ENCODE peak calls at places on chromosomes 11 and 22, in eight cellular contexts. Q is mammary epithelial cell, P is astrocyte, T is K562, D is fibroblast of lung, I is A673, S is PC-3, L is PC-9. N is an unnamed sample.

GRCh38 chr11:428295-428694 is 13.5 kb upstream of the SIGIRR start:
- DNase-seq in Q (no peak), P (no peak), T (no peak), D (no peak), I (no peak), S (no peak), L (no peak), N (no peak)

GRCh38 chr11:76918941-76919386 is 58.2 kb downstream of the ACER3 start:
- DNase-seq in Q (peak; percentile 40), P (peak; percentile 16), T (peak; percentile 78), D (peak; percentile 53), I (peak; percentile 81), S (peak; percentile 82), L (peak; percentile 59), N (no peak)

GRCh38 chr11:132742929-132743328 is 789.4 kb downstream of the OPCML start:
- DNase-seq in Q (no peak), P (no peak), T (no peak), D (no peak), I (no peak), S (no peak), L (no peak), N (no peak)

GRCh38 chr11:11533751-11534150 is 88.1 kb downstream of the GALNT18 start:
- DNase-seq in Q (no peak), P (no peak), T (no peak), D (no peak), I (no peak), S (no peak), L (no peak), N (no peak)

GRCh38 chr11:10261821-10262220 is 32.2 kb downstream of the SBF2 start:
- DNase-seq in Q (no peak), P (no peak), T (no peak), D (peak; percentile 17), I (peak; percentile 22), S (peak; percentile 25), L (no peak), N (no peak)

GRCh38 chr11:93936416-93936815 is 84.7 kb upstream of the HEPHL1 start:
- DNase-seq in Q (no peak), P (no peak), T (no peak), D (no peak), I (no peak), S (peak; percentile 45), L (no peak), N (no peak)

GRCh38 chr11:13649619-13650018 is 18.8 kb upstream of the FAR1 start:
- DNase-seq in Q (no peak), P (no peak), T (no peak), D (no peak), I (no peak), S (no peak), L (no peak), N (no peak)

GRCh38 chr22:43012390-43012789 is 2.6 kb downstream of the PACSIN2 start:
- DNase-seq in Q (no peak), P (peak; percentile 30), T (no peak), D (peak; percentile 45), I (no peak), S (no peak), L (no peak), N (no peak)

GRCh38 chr11:47336595-47336994 is 15.9 kb downstream of the MYBPC3 start:
- DNase-seq in Q (no peak), P (no peak), T (no peak), D (no peak), I (no peak), S (no peak), L (no peak), N (no peak)

GRCh38 chr22:45318168-45318557 is 8.4 kb downstream of the FAM118A start:
- DNase-seq in Q (peak; percentile 79), P (peak; percentile 91), T (peak; percentile 60), D (peak; percentile 93), I (peak; percentile 87), S (no peak), L (no peak), N (no peak)

GRCh38 chr11:117809236-117810055 is 12.4 kb upstream of the DSCAML1 start:
- DNase-seq in Q (peak; percentile 55), P (no peak), T (peak; percentile 74), D (peak; percentile 32), I (peak; percentile 81), S (peak; percentile 61), L (no peak), N (no peak)

GRCh38 chr11:86151188-86152005 is 82.5 kb upstream of the PICALM start:
- DNase-seq in Q (no peak), P (peak; percentile 65), T (peak; percentile 96), D (peak; percentile 78), I (no peak), S (peak; percentile 47), L (peak; percentile 67), N (no peak)

GRCh38 chr11:113159967-113160621 is 154.3 kb upstream of the TTC12 start:
- DNase-seq in Q (no peak), P (no peak), T (no peak), D (no peak), I (no peak), S (no peak), L (no peak), N (no peak)

GRCh38 chr11:125211191-125211953 is 46.8 kb downstream of the PKNOX2 start:
- DNase-seq in Q (no peak), P (no peak), T (no peak), D (no peak), I (no peak), S (no peak), L (no peak), N (no peak)

GRCh38 chr11:70299636-70300035 is 29.1 kb downstream of the PPFIA1 start:
- DNase-seq in Q (no peak), P (no peak), T (no peak), D (no peak), I (no peak), S (no peak), L (no peak), N (no peak)

GRCh38 chr11:19816817-19817216 is 104.2 kb downstream of the NAV2 start:
- DNase-seq in Q (no peak), P (no peak), T (no peak), D (no peak), I (no peak), S (no peak), L (no peak), N (no peak)
- H3K27ac ChIP-seq in Q (no peak overlapping the region), P (no peak overlapping the region), T (no peak overlapping the region), D (no peak overlapping the region), I (no peak overlapping the region), S (no peak overlapping the region), L (no peak overlapping the region), N (no peak overlapping the region)

DNA sequence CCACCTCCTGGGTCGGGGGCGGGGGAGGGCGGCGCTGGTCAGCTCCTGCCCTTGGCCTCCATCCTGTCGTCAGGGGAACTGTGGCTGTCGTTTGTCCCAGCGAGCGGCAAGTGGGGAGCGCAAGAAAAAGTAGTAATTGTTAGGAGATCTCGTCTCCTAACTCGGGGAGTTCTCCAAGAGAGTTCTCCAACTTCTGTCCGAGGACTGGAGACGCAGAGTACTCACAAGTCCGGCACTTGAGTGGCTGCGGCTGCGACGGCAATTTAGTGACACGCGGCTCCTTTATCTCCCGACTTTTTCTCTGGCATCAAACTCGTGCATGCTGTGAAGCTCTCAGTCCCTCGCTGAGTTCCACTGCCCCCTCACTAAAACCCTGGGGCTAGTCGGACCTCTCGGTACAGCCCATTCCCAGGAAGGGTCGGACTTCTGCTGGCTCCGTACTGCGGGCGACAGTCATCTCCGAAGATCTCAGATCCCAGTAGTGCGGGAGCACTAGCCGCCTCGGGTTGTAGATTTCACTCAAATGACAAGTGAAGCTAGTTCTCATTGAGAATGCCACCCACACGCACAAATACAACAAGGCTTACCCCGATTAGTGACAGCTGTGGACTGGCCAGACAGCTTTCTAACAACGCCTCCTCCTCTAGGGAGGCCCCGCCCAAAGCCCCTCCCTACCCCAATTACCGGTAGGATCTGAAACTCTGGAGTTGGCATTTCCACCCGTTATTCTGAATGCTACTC is at the start of gene PGR:
- DNase-seq in Q (no peak), P (no peak), T (peak; percentile 61), D (no peak), I (peak; percentile 76), S (no peak), L (no peak), N (no peak)
- TF ChIP-seq EZH2 in Q (peak; percentile 100), P (peak; percentile 13), T (no peak), D (peak; percentile 84), I (peak; percentile 67), S (peak; percentile 83), L (no peak), N (peak; percentile 79)

GRCh38 chr22:27388090-27388600 is 413.4 kb downstream of the MN1 start:
- DNase-seq in Q (no peak), P (no peak), T (no peak), D (no peak), I (no peak), S (no peak), L (no peak), N (no peak)

GRCh38 chr22:27385261-27385998 is 416.1 kb downstream of the MN1 start:
- DNase-seq in Q (no peak), P (no peak), T (no peak), D (no peak), I (no peak), S (no peak), L (no peak), N (no peak)

GRCh38 chr22:27383896-27384295 is 417.7 kb downstream of the MN1 start:
- DNase-seq in Q (no peak), P (no peak), T (no peak), D (no peak), I (no peak), S (no peak), L (no peak), N (no peak)

GRCh38 chr22:27387561-27387960 is 414.0 kb downstream of the MN1 start:
- DNase-seq in Q (no peak), P (no peak), T (no peak), D (no peak), I (no peak), S (no peak), L (no peak), N (peak; percentile 44)

GRCh38 chr22:27386186-27386585 is 415.4 kb downstream of the MN1 start:
- DNase-seq in Q (peak; percentile 80), P (no peak), T (no peak), D (no peak), I (no peak), S (no peak), L (peak; percentile 44), N (peak; percentile 94)
- H3K27ac ChIP-seq in Q (no peak overlapping the region), P (no peak overlapping the region), T (no peak overlapping the region), D (no peak overlapping the region), I (no peak overlapping the region), S (no peak overlapping the region), L (no peak overlapping the region), N (peak overlapping the region; percentile 73)

GRCh38 chr11:6926208-6927029 is at the start of gene ZNF215:
- DNase-seq in Q (peak; percentile 88), P (peak; percentile 82), T (peak; percentile 96), D (peak; percentile 90), I (peak; percentile 55), S (peak; percentile 80), L (peak; percentile 59), N (peak; percentile 40)

GRCh38 chr11:6927030-6927617 is 898 bp downstream of the ZNF215 start:
- DNase-seq in Q (no peak), P (peak; percentile 18), T (peak; percentile 11), D (peak; percentile 42), I (no peak), S (no peak), L (no peak), N (no peak)

GRCh38 chr11:6931146-6931713 is 5.0 kb downstream of the ZNF215 start:
- DNase-seq in Q (peak; percentile 5), P (no peak), T (no peak), D (no peak), I (no peak), S (no peak), L (no peak), N (no peak)

GRCh38 chr11:6928916-6929315 is 2.7 kb downstream of the ZNF215 start:
- DNase-seq in Q (no peak), P (no peak), T (no peak), D (no peak), I (no peak), S (no peak), L (no peak), N (no peak)

GRCh38 chr11:6932150-6932549 is 5.9 kb downstream of the ZNF215 start:
- DNase-seq in Q (peak; percentile 83), P (no peak), T (no peak), D (no peak), I (no peak), S (no peak), L (no peak), N (no peak)
- TF ChIP-seq EZH2 in Q (no peak), P (no peak), T (no peak), D (no peak), I (no peak), S (no peak), L (no peak), N (no peak)